ENCODE peak calls at places on chromosomes 13 and 19, in ten cellular contexts. L is gastrocnemius medialis, W is natural killer cell, I is heart left ventricle, S is psoas muscle, V is choroid plexus epithelial cell, K is Caco-2, B is tibial nerve, C is astrocyte, G is heart right ventricle. F is an unnamed sample.

GRCh38 chr13:32033744-32034143 is 2.2 kb downstream of the FRY start:
- DNase-seq in L (no peak), W (no peak), I (no peak), S (no peak), V (peak), K (peak), B (no peak), C (no peak), G (no peak), F (no peak)

GRCh38 chr19:6423499-6424189 is 967 bp downstream of the KHSRP start:
- DNase-seq in L (no peak), W (peak), I (no peak), S (no peak), V (peak), K (peak), B (no peak), C (peak), G (no peak), F (no peak)

GRCh38 chr13:19862511-19863313 is 737 bp downstream of the ZMYM5 start:
- DNase-seq in L (peak), W (peak), I (no peak), S (peak), V (peak), K (peak), B (no peak), C (no peak), G (peak), F (peak)

GRCh38 chr13:21033224-21033855 is 28.0 kb downstream of the LATS2 start:
- DNase-seq in L (peak), W (no peak), I (no peak), S (no peak), V (peak), K (no peak), B (no peak), C (peak), G (no peak), F (no peak)

GRCh38 chr13:77034883-77035282 is 7.9 kb upstream of the FBXL3 start:
- DNase-seq in L (no peak), W (no peak), I (no peak), S (no peak), V (peak), K (no peak), B (no peak), C (no peak), G (no peak), F (no peak)

GRCh38 chr19:44570984-44571684 is 41.7 kb upstream of the CEACAM20 start:
- DNase-seq in L (peak), W (peak), I (no peak), S (no peak), V (peak), K (peak), B (peak), C (peak), G (no peak), F (no peak)

GRCh38 chr19:48625891-48626327 is 6.6 kb downstream of the SPHK2 start:
- DNase-seq in L (no peak), W (no peak), I (no peak), S (no peak), V (no peak), K (no peak), B (no peak), C (no peak), G (no peak), F (no peak)

GRCh38 chr19:34662919-34663318 is 14.0 kb downstream of the SCGB2B2 start:
- DNase-seq in L (no peak), W (no peak), I (no peak), S (no peak), V (peak), K (peak), B (no peak), C (no peak), G (no peak), F (no peak)

GRCh38 chr19:15398501-15399233 is 19.1 kb upstream of the AKAP8 start:
- DNase-seq in L (peak), W (no peak), I (no peak), S (peak), V (no peak), K (no peak), B (no peak), C (no peak), G (no peak), F (no peak)

GRCh38 chr19:44615529-44616247 is 2.3 kb downstream of the IGSF23 start:
- DNase-seq in L (no peak), W (no peak), I (no peak), S (no peak), V (no peak), K (peak), B (no peak), C (no peak), G (no peak), F (no peak)

GRCh38 chr13:50677687-50678463 is 165.6 kb downstream of the DLEU7 start:
- DNase-seq in L (no peak), W (no peak), I (no peak), S (no peak), V (no peak), K (no peak), B (no peak), C (peak), G (no peak), F (no peak)

GRCh38 chr19:56109216-56109615 is 11.9 kb downstream of the ZNF787 start:
- DNase-seq in L (no peak), W (no peak), I (no peak), S (no peak), V (peak), K (no peak), B (no peak), C (no peak), G (no peak), F (no peak)

GRCh38 chr13:80783926-80784325 is 443.0 kb upstream of the SPRY2 start:
- DNase-seq in L (no peak), W (no peak), I (no peak), S (no peak), V (peak), K (no peak), B (no peak), C (peak), G (no peak), F (no peak)

GRCh38 chr19:1286859-1287621 is 1.4 kb downstream of the EFNA2 start:
- DNase-seq in L (no peak), W (no peak), I (no peak), S (no peak), V (no peak), K (no peak), B (no peak), C (no peak), G (no peak), F (no peak)

GRCh38 chr13:114155923-114156883 is 22.9 kb upstream of the CFAP97D2 start:
- DNase-seq in L (no peak), W (no peak), I (no peak), S (no peak), V (no peak), K (no peak), B (no peak), C (no peak), G (no peak), F (no peak)

GRCh38 chr13:27012482-27013197 is 159.0 kb downstream of the USP12 start:
- DNase-seq in L (no peak), W (no peak), I (no peak), S (no peak), V (peak), K (no peak), B (no peak), C (peak), G (no peak), F (no peak)

GRCh38 chr13:27401210-27401609 is 23.2 kb upstream of the GTF3A start:
- DNase-seq in L (no peak), W (no peak), I (no peak), S (peak), V (no peak), K (no peak), B (no peak), C (no peak), G (peak), F (no peak)

DNA sequence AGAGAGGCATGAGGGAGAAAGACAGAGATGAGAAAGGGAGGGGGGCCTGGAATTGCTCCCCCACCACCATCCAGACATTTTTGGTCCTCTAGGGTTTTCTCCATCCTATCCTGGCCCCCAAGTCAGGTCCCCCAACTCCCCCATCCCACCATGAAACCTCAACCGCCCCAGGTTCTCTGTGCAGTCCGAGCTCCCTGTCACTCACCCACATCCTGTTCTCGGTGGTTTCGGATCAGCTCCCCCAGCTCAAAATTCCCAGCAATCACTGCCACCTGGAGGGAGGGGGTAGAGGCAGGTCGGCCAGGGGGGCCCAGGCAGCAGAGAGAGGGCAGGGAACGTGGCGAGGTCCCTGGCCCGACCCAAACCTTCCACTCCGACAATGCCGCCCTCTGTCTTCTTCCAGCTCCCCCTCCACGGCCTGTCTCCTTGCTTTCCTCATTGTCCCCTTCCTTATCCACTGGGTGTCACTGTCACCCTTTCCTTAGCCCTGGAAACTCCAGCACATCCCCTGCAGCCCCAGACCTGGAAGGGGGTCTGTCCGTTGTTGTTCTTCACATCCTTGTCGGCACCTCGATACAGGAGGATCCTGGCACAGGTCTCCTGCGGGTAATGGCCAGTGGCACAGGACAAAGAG is 15.6 kb downstream of the SHANK1 start:
- DNase-seq in L (no peak), W (no peak), I (no peak), S (no peak), V (no peak), K (peak), B (no peak), C (no peak), G (no peak), F (no peak)
- TF ChIP-seq CTCF in L (no peak), W (no peak), I (no peak), S (no peak), V (no peak), K (peak), B (no peak), C (no peak), G (no peak), F (no peak)

GRCh38 chr19:40995355-40995754 is 4.3 kb downstream of the CYP2B6 start:
- DNase-seq in L (no peak), W (no peak), I (no peak), S (no peak), V (no peak), K (no peak), B (no peak), C (no peak), G (no peak), F (no peak)

GRCh38 chr19:41001243-41001971 is 10.3 kb downstream of the CYP2B6 start:
- DNase-seq in L (no peak), W (no peak), I (no peak), S (no peak), V (no peak), K (no peak), B (no peak), C (no peak), G (no peak), F (no peak)

DNA sequence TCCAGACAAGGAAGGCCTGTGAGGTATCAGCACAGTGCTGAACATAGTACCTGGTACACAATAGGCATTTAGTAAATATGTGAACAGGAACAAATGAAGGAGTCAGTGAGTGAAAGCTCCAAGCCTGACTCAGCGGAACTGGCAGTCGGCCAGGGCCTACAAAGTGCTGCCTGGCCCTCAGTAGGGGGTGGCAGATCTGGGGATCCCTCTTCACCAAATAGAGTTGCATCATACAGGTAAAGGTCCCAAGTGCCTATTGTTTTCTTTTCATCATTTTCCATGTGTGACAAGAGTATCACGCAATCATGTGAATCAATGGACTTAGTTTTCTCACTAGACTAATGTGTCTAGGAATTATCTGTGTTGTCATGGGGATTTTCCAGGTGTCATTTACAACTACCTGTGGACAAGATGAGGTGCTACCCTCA is 9.2 kb downstream of the CYP2B6 start:
- DNase-seq in L (no peak), W (no peak), I (no peak), S (no peak), V (peak), K (no peak), B (no peak), C (no peak), G (no peak), F (no peak)
- TF ChIP-seq CTCF in L (no peak), W (no peak), I (no peak), S (no peak), V (no peak), K (no peak), B (no peak), C (no peak), G (no peak), F (no peak)

GRCh38 chr19:46404039-46404883 is 9.1 kb downstream of the CCDC8 start:
- DNase-seq in L (no peak), W (no peak), I (peak), S (peak), V (no peak), K (peak), B (no peak), C (peak), G (peak), F (no peak)
- TF ChIP-seq CTCF in L (no peak), W (no peak), I (peak), S (peak), V (peak), K (peak), B (no peak), C (no peak), G (peak), F (no peak)

GRCh38 chr13:99765869-99766268 is 205.7 kb downstream of the ZIC5 start:
- DNase-seq in L (no peak), W (no peak), I (no peak), S (no peak), V (no peak), K (no peak), B (no peak), C (no peak), G (no peak), F (no peak)
- TF ChIP-seq CTCF in L (no peak), W (no peak), I (no peak), S (no peak), V (no peak), K (no peak), B (no peak), C (no peak), G (no peak), F (no peak)

DNA sequence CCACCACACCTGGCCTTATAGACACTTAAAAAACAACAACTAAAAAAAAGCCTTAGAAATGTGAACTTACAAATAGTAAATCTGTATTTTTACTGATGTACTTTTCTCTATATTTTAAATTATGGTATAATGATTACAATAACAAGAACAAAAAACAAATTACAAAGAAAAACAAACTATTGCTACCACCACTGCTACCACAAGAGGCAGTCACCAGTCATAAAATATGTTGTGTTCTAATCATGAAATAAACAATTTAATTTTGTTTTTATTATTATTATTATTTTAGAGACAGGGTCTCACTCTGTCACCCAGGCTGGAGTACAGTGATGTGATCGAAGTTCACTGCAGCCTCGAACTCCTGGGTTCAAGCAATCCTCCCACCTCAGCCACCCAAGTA is 72.2 kb downstream of the DIAPH3 start:
- DNase-seq in L (no peak), W (no peak), I (no peak), S (no peak), V (peak), K (no peak), B (no peak), C (no peak), G (no peak), F (no peak)
- TF ChIP-seq CTCF in L (no peak), W (no peak), I (no peak), S (no peak), V (peak), K (no peak), B (no peak), C (no peak), G (no peak), F (no peak)

DNA sequence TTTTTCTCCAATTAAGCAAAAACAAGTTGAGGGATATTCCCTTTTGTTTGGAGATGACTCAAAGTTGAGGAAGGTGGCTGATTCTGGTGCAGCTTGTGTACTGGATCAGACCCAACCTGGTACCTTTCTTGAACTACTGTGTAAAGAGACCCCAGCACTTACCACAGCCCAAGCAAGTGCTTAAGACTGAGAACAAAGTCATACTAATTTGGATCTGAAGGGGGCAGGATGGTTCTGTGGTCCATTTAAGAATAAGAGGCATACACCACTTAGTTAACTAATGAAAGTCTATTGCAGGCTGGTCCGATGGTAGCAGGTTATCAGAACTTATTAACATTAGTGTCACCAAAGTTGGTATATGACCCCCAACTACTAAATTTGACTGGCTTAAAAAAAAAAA is 6.3 kb downstream of the THSD1 start:
- DNase-seq in L (no peak), W (no peak), I (no peak), S (no peak), V (peak), K (peak), B (no peak), C (no peak), G (no peak), F (no peak)
- TF ChIP-seq CTCF in L (no peak), W (no peak), I (peak), S (no peak), V (peak), K (peak), B (no peak), C (no peak), G (peak), F (no peak)

GRCh38 chr19:18193388-18194207 is 580 bp downstream of the MPV17L2 start:
- DNase-seq in L (peak), W (no peak), I (no peak), S (no peak), V (no peak), K (no peak), B (no peak), C (no peak), G (no peak), F (no peak)
- TF ChIP-seq CTCF in L (no peak), W (no peak), I (no peak), S (no peak), V (no peak), K (no peak), B (no peak), C (no peak), G (no peak), F (no peak)

DNA sequence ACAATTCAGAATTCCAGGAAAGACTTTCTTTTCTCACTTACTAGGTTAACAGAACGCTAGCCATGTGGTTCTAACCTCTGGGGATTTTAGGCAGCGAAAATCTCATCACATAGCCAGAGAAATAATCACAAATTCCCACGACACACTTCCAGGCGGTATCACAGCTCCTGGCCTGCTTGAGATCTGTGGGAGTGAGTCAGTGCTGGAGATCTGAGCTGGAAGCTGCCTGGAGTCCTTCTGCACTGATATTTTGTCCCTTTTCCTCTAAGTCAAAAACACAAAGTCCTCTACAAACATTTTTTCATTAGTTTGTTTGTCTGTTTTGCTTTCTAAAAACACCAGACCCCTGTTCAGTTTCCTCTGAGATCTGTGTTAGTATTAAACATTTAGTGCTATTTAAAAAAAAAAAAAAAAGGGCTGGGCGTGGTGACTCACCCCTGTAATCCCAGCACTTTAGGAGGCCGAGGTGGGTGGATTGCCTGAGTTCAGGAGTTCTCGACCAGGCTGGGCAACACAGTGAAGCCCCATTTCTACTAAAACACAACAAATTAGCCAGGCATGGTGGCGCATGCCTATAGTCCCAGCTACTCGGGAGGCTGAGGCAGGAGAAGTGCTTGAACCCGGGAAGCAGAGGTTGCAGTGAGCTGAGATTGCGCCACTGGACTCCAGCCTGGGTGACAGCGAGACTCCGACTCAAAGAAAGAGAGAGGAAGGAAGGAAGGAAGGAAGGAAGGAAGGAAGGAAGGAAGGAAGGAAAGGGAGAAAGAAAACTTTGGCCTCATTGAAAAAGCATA is 12.2 kb upstream of the UBE2L5 start:
- DNase-seq in L (no peak), W (no peak), I (peak), S (peak), V (peak), K (no peak), B (no peak), C (peak), G (no peak), F (no peak)
- TF ChIP-seq CTCF in L (no peak), W (no peak), I (no peak), S (no peak), V (no peak), K (no peak), B (no peak), C (no peak), G (no peak), F (no peak)